ENCODE peak calls at places on chromosome 19, in nine cellular contexts. M, D, V, L, P, J, R, G and N are unnamed samples.

GRCh38 chr19:28019371-28019770 is 1193.6 kb downstream of the UQCRFS1 start:
- DNase-seq in M (no peak), D (no peak), V (no peak), L (no peak), P (no peak), J (no peak), R (no peak), G (no peak), N (no peak)

GRCh38 chr19:21704320-21704719 is 63.1 kb downstream of the ZNF100 start:
- DNase-seq in M (no peak), D (no peak), V (no peak), L (no peak), P (no peak), J (no peak), R (no peak), G (no peak), N (no peak)

GRCh38 chr19:33472696-33473624 is 48.6 kb downstream of the PEPD start:
- DNase-seq in M (peak), D (no peak), V (no peak), L (no peak), P (no peak), J (no peak), R (no peak), G (no peak), N (no peak)

GRCh38 chr19:31214086-31214485 is 135.2 kb downstream of the TSHZ3 start:
- DNase-seq in M (peak), D (peak), V (peak), L (peak), P (peak), J (peak), R (peak), G (peak), N (no peak)

GRCh38 chr19:12664406-12665280 is 1.9 kb downstream of the MAN2B1 start:
- DNase-seq in M (no peak), D (no peak), V (no peak), L (no peak), P (no peak), J (no peak), R (no peak), G (peak), N (no peak)

GRCh38 chr19:1810439-1811160 is 1.5 kb downstream of the ATP8B3 start:
- DNase-seq in M (no peak), D (no peak), V (no peak), L (no peak), P (no peak), J (no peak), R (no peak), G (no peak), N (no peak)

GRCh38 chr19:4980087-4980486 is 11.2 kb downstream of the KDM4B start:
- DNase-seq in M (no peak), D (no peak), V (no peak), L (no peak), P (no peak), J (no peak), R (no peak), G (peak), N (no peak)

GRCh38 chr19:7668842-7669241 is at the start of gene RETN:
- DNase-seq in M (no peak), D (no peak), V (no peak), L (no peak), P (no peak), J (no peak), R (no peak), G (no peak), N (no peak)

GRCh38 chr19:55047951-55048350 is 9.9 kb upstream of the GP6 start:
- DNase-seq in M (no peak), D (no peak), V (no peak), L (no peak), P (no peak), J (no peak), R (no peak), G (no peak), N (no peak)

GRCh38 chr19:8445488-8446001 is 770 bp downstream of the HNRNPM start:
- DNase-seq in M (no peak), D (peak), V (peak), L (peak), P (peak), J (peak), R (peak), G (peak), N (peak)

GRCh38 chr19:40144947-40145748 is 46.1 kb upstream of the MAP3K10 start:
- DNase-seq in M (no peak), D (no peak), V (no peak), L (no peak), P (no peak), J (no peak), R (no peak), G (no peak), N (no peak)

GRCh38 chr19:18915639-18916038 is 3.5 kb downstream of the COPE start:
- DNase-seq in M (no peak), D (no peak), V (no peak), L (peak), P (no peak), J (no peak), R (peak), G (peak), N (no peak)

GRCh38 chr19:30722236-30722635 is 350.1 kb downstream of the ZNF536 start:
- DNase-seq in M (no peak), D (no peak), V (no peak), L (no peak), P (no peak), J (no peak), R (no peak), G (peak), N (no peak)

DNA sequence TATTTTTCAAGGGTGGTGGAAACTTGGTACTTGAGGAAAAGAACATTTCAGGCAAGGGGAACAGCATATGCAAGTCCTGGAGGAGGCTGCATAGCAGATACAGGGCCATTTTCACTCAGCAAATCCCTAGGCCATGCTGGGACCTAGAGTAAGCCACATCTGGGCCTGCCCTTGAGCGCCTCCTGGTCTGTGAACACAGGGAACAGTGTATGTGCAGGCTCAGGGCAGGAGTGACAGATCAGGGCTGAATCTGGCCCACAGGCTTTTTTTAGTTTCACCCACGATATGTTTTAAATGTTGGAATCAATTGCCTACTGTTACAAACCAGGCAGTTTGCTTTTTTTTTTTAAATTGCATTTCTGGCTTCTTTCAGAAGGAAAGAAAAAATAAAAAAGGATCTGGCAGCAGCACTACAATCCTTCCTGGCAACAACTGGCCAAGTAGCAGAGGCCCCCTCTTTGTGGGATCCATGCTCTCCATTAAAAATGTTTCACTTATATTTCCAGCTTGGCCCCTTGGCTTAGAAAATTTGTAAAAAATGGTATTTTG is 1.4 kb upstream of the TMEM145 start:
- DNase-seq in M (no peak), D (no peak), V (no peak), L (no peak), P (no peak), J (no peak), R (no peak), G (peak), N (no peak)
- TF ChIP-seq CTCF in M (no peak), D (no peak), V (no peak), L (no peak), P (no peak), J (no peak), R (no peak), G (no peak), N (peak)

GRCh38 chr19:591099-591958 is 1.6 kb downstream of the HCN2 start:
- DNase-seq in M (no peak), D (no peak), V (no peak), L (peak), P (no peak), J (no peak), R (no peak), G (no peak), N (no peak)
- H3K4me3 ChIP-seq in M (no peak), D (no peak), V (no peak), L (no peak), P (no peak), J (no peak), R (no peak), G (peak), N (no peak)

GRCh38 chr19:15671891-15672579 is 852 bp upstream of the CYP4F12 start:
- DNase-seq in M (no peak), D (no peak), V (no peak), L (no peak), P (no peak), J (no peak), R (no peak), G (no peak), N (no peak)
- TF ChIP-seq CTCF in M (no peak), D (no peak), V (no peak), L (no peak), P (no peak), J (no peak), R (no peak), G (no peak), N (no peak)

GRCh38 chr19:3119782-3120380 is 16.0 kb upstream of the GNA15 start:
- DNase-seq in M (no peak), D (no peak), V (no peak), L (no peak), P (no peak), J (no peak), R (peak), G (no peak), N (no peak)

GRCh38 chr19:3116621-3117020 is 19.2 kb upstream of the GNA15 start:
- DNase-seq in M (no peak), D (no peak), V (no peak), L (no peak), P (no peak), J (no peak), R (peak), G (no peak), N (no peak)

GRCh38 chr19:3119071-3119781 is 16.6 kb upstream of the GNA15 start:
- DNase-seq in M (no peak), D (no peak), V (no peak), L (no peak), P (no peak), J (no peak), R (peak), G (no peak), N (no peak)

GRCh38 chr19:3117746-3118145 is 18.1 kb upstream of the GNA15 start:
- DNase-seq in M (no peak), D (no peak), V (no peak), L (no peak), P (no peak), J (no peak), R (peak), G (no peak), N (no peak)

GRCh38 chr19:3118232-3119070 is 17.4 kb upstream of the GNA15 start:
- DNase-seq in M (no peak), D (no peak), V (no peak), L (no peak), P (no peak), J (no peak), R (peak), G (no peak), N (no peak)
- H3K4me3 ChIP-seq in M (no peak), D (no peak), V (no peak), L (no peak), P (no peak), J (no peak), R (no peak), G (no peak), N (no peak)